ENCODE peak calls at places on chromosomes 11 and 22, in five cellular contexts. One of them, this sample, is unnamed.

GRCh38 chr22:27775087-27775697 is 26.4 kb downstream of the MN1 start:
- DNase-seq in PC-3: no peak
- DNase-seq in dorsolateral prefrontal cortex: no peak
- DNase-seq in effector memory CD4-positive, alpha-beta T cell: no peak
- DNase-seq in K562: no peak
- DNase-seq in this sample: no peak

GRCh38 chr11:134024420-134025085 is 44.3 kb upstream of the JAM3 start:
- DNase-seq in PC-3: peak
- DNase-seq in dorsolateral prefrontal cortex: no peak
- DNase-seq in effector memory CD4-positive, alpha-beta T cell: no peak
- DNase-seq in K562: no peak
- DNase-seq in this sample: no peak

GRCh38 chr22:50531546-50532352 is 1.9 kb upstream of the TYMP start:
- DNase-seq in PC-3: peak
- DNase-seq in dorsolateral prefrontal cortex: no peak
- DNase-seq in effector memory CD4-positive, alpha-beta T cell: peak
- DNase-seq in K562: no peak
- DNase-seq in this sample: peak

GRCh38 chr11:64900263-64900678 is 16.7 kb downstream of the ATG2A start:
- DNase-seq in PC-3: peak
- DNase-seq in dorsolateral prefrontal cortex: no peak
- DNase-seq in effector memory CD4-positive, alpha-beta T cell: peak
- DNase-seq in K562: no peak
- DNase-seq in this sample: no peak

GRCh38 chr11:5891216-5891800 is 1.7 kb upstream of the OR52E5 start:
- DNase-seq in PC-3: peak
- DNase-seq in dorsolateral prefrontal cortex: no peak
- DNase-seq in effector memory CD4-positive, alpha-beta T cell: no peak
- DNase-seq in K562: peak
- DNase-seq in this sample: no peak

GRCh38 chr11:74462009-74462408 is 5.3 kb downstream of the KCNE3 start:
- DNase-seq in PC-3: no peak
- DNase-seq in dorsolateral prefrontal cortex: no peak
- DNase-seq in effector memory CD4-positive, alpha-beta T cell: no peak
- DNase-seq in K562: peak
- DNase-seq in this sample: peak

GRCh38 chr11:121563900-121564822 is 111.4 kb upstream of the SORL1-AS1 start:
- DNase-seq in PC-3: no peak
- DNase-seq in dorsolateral prefrontal cortex: no peak
- DNase-seq in effector memory CD4-positive, alpha-beta T cell: no peak
- DNase-seq in K562: no peak
- DNase-seq in this sample: no peak

GRCh38 chr11:122882809-122883681 is 486 bp downstream of the JHY start:
- DNase-seq in PC-3: peak
- DNase-seq in dorsolateral prefrontal cortex: no peak
- DNase-seq in effector memory CD4-positive, alpha-beta T cell: peak
- DNase-seq in K562: no peak
- DNase-seq in this sample: peak

GRCh38 chr11:26072612-26073011 is 259.3 kb upstream of the ANO3 start:
- DNase-seq in PC-3: no peak
- DNase-seq in dorsolateral prefrontal cortex: no peak
- DNase-seq in effector memory CD4-positive, alpha-beta T cell: no peak
- DNase-seq in K562: no peak
- DNase-seq in this sample: no peak

GRCh38 chr22:19801340-19802000 is 40.9 kb downstream of the TBX1 start:
- DNase-seq in PC-3: no peak
- DNase-seq in dorsolateral prefrontal cortex: no peak
- DNase-seq in effector memory CD4-positive, alpha-beta T cell: no peak
- DNase-seq in K562: no peak
- DNase-seq in this sample: no peak

GRCh38 chr22:22410121-22410520 is 98.4 kb downstream of the ZNF280B start:
- DNase-seq in PC-3: no peak
- DNase-seq in dorsolateral prefrontal cortex: no peak
- DNase-seq in effector memory CD4-positive, alpha-beta T cell: no peak
- DNase-seq in K562: no peak
- DNase-seq in this sample: peak

GRCh38 chr11:85118151-85118550 is 509.0 kb downstream of the DLG2 start:
- DNase-seq in PC-3: peak
- DNase-seq in dorsolateral prefrontal cortex: no peak
- DNase-seq in effector memory CD4-positive, alpha-beta T cell: no peak
- DNase-seq in K562: no peak
- DNase-seq in this sample: no peak

GRCh38 chr11:121555172-121555571 is 102.4 kb upstream of the SORL1-AS1 start:
- DNase-seq in PC-3: no peak
- DNase-seq in dorsolateral prefrontal cortex: no peak
- DNase-seq in effector memory CD4-positive, alpha-beta T cell: no peak
- DNase-seq in K562: no peak
- DNase-seq in this sample: no peak

GRCh38 chr11:30914143-30914762 is 328.1 kb upstream of the MPPED2 start:
- DNase-seq in PC-3: peak
- DNase-seq in dorsolateral prefrontal cortex: peak
- DNase-seq in effector memory CD4-positive, alpha-beta T cell: no peak
- DNase-seq in K562: peak
- DNase-seq in this sample: no peak

GRCh38 chr11:72354356-72355115 is 79.8 kb downstream of the CLPB start:
- DNase-seq in PC-3: peak
- DNase-seq in dorsolateral prefrontal cortex: no peak
- DNase-seq in effector memory CD4-positive, alpha-beta T cell: no peak
- DNase-seq in K562: no peak
- DNase-seq in this sample: no peak

GRCh38 chr22:35592418-35592967 is 24.6 kb downstream of the MB start:
- DNase-seq in PC-3: no peak
- DNase-seq in dorsolateral prefrontal cortex: no peak
- DNase-seq in effector memory CD4-positive, alpha-beta T cell: no peak
- DNase-seq in K562: no peak
- DNase-seq in this sample: no peak

GRCh38 chr22:37165940-37166674 is 16.4 kb upstream of the IL2RB start:
- DNase-seq in PC-3: no peak
- DNase-seq in dorsolateral prefrontal cortex: no peak
- DNase-seq in effector memory CD4-positive, alpha-beta T cell: no peak
- DNase-seq in K562: no peak
- DNase-seq in this sample: no peak

GRCh38 chr22:29479417-29480261 is at the start of gene NEFH:
- DNase-seq in PC-3: no peak
- DNase-seq in dorsolateral prefrontal cortex: peak
- DNase-seq in effector memory CD4-positive, alpha-beta T cell: no peak
- DNase-seq in K562: peak
- DNase-seq in this sample: no peak

GRCh38 chr11:120784566-120785251 is 239.2 kb upstream of the TBCEL start:
- DNase-seq in PC-3: no peak
- DNase-seq in dorsolateral prefrontal cortex: no peak
- DNase-seq in effector memory CD4-positive, alpha-beta T cell: no peak
- DNase-seq in K562: no peak
- DNase-seq in this sample: no peak

GRCh38 chr11:131027501-131027900 is 111.2 kb upstream of the SNX19 start:
- DNase-seq in PC-3: no peak
- DNase-seq in dorsolateral prefrontal cortex: no peak
- DNase-seq in effector memory CD4-positive, alpha-beta T cell: no peak
- DNase-seq in K562: no peak
- DNase-seq in this sample: no peak

GRCh38 chr22:40718250-40719204 is 39.2 kb downstream of the MCHR1 start:
- DNase-seq in PC-3: no peak
- DNase-seq in dorsolateral prefrontal cortex: no peak
- DNase-seq in effector memory CD4-positive, alpha-beta T cell: no peak
- DNase-seq in K562: no peak
- DNase-seq in this sample: no peak

GRCh38 chr11:65041206-65042035 is at the start of gene SAC3D1:
- DNase-seq in PC-3: peak
- DNase-seq in dorsolateral prefrontal cortex: no peak
- DNase-seq in effector memory CD4-positive, alpha-beta T cell: peak
- DNase-seq in K562: peak
- DNase-seq in this sample: no peak

GRCh38 chr22:29716814-29717213 is 3.0 kb upstream of the CABP7 start:
- DNase-seq in PC-3: peak
- DNase-seq in dorsolateral prefrontal cortex: peak
- DNase-seq in effector memory CD4-positive, alpha-beta T cell: no peak
- DNase-seq in K562: peak
- DNase-seq in this sample: peak

GRCh38 chr22:25726241-25726640 is 15.7 kb upstream of the MYO18B start:
- DNase-seq in PC-3: no peak
- DNase-seq in dorsolateral prefrontal cortex: no peak
- DNase-seq in effector memory CD4-positive, alpha-beta T cell: no peak
- DNase-seq in K562: peak
- DNase-seq in this sample: no peak

GRCh38 chr11:91804057-91804456 is 420.6 kb upstream of the FAT3 start:
- DNase-seq in PC-3: peak
- DNase-seq in dorsolateral prefrontal cortex: no peak
- DNase-seq in effector memory CD4-positive, alpha-beta T cell: no peak
- DNase-seq in K562: no peak
- DNase-seq in this sample: no peak

GRCh38 chr11:30454108-30454507 is 131.2 kb downstream of the ARL14EP start:
- DNase-seq in PC-3: no peak
- DNase-seq in dorsolateral prefrontal cortex: no peak
- DNase-seq in effector memory CD4-positive, alpha-beta T cell: no peak
- DNase-seq in K562: no peak
- DNase-seq in this sample: no peak

GRCh38 chr22:41564563-41564962 is 3.8 kb downstream of the CSDC2 start:
- DNase-seq in PC-3: peak
- DNase-seq in dorsolateral prefrontal cortex: no peak
- DNase-seq in effector memory CD4-positive, alpha-beta T cell: no peak
- DNase-seq in K562: no peak
- DNase-seq in this sample: no peak

GRCh38 chr22:43848366-43849171 is 13.7 kb downstream of the SULT4A1 start:
- DNase-seq in PC-3: peak
- DNase-seq in dorsolateral prefrontal cortex: peak
- DNase-seq in effector memory CD4-positive, alpha-beta T cell: no peak
- DNase-seq in K562: no peak
- DNase-seq in this sample: no peak

GRCh38 chr11:104323841-104324240 is 159.9 kb upstream of the PDGFD start:
- DNase-seq in PC-3: peak
- DNase-seq in dorsolateral prefrontal cortex: no peak
- DNase-seq in effector memory CD4-positive, alpha-beta T cell: no peak
- DNase-seq in K562: no peak
- DNase-seq in this sample: no peak

DNA sequence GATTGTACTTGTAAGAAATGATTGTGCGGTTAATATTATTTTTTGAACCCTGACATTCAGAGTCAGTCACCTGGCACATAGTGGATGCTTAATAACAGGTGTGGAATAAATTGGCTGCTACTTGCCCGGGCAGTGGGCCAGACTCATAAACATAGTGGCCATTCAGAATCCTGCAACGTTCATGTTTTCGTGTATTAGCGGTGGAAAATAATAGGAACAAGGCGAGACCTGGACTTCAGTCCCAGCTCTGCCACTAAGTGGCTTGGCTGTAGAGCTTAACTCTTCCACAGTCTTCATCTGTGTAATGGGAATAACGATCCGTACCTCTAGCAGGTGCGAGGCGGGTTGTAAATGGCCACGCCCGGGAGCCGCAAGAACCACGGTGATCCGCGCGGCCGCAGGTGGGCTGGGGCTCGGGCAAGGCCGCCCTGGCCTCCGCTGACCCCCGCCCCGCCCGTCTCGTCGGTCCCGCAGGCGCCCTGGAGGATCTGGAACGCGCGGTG is 761 bp upstream of the TMEM25 start:
- DNase-seq in PC-3: peak
- DNase-seq in dorsolateral prefrontal cortex: no peak
- DNase-seq in effector memory CD4-positive, alpha-beta T cell: no peak
- DNase-seq in K562: no peak
- DNase-seq in this sample: no peak
- H3K27ac ChIP-seq in PC-3: peak
- H3K27ac ChIP-seq in dorsolateral prefrontal cortex: peak
- H3K27ac ChIP-seq in effector memory CD4-positive, alpha-beta T cell: peak
- H3K27ac ChIP-seq in K562: peak
- H3K27ac ChIP-seq in this sample: no peak

GRCh38 chr22:44861245-44861644 is 108.9 kb downstream of the ARHGAP8 start:
- DNase-seq in PC-3: no peak
- DNase-seq in dorsolateral prefrontal cortex: no peak
- DNase-seq in effector memory CD4-positive, alpha-beta T cell: no peak
- DNase-seq in K562: no peak
- DNase-seq in this sample: no peak

GRCh38 chr22:44862281-44862680 is 109.9 kb downstream of the ARHGAP8 start:
- DNase-seq in PC-3: no peak
- DNase-seq in dorsolateral prefrontal cortex: no peak
- DNase-seq in effector memory CD4-positive, alpha-beta T cell: no peak
- DNase-seq in K562: no peak
- DNase-seq in this sample: no peak

GRCh38 chr22:44862981-44863860 is 110.8 kb downstream of the ARHGAP8 start:
- DNase-seq in PC-3: no peak
- DNase-seq in dorsolateral prefrontal cortex: no peak
- DNase-seq in effector memory CD4-positive, alpha-beta T cell: no peak
- DNase-seq in K562: peak
- DNase-seq in this sample: no peak

GRCh38 chr22:44860311-44860710 is 107.9 kb downstream of the ARHGAP8 start:
- DNase-seq in PC-3: no peak
- DNase-seq in dorsolateral prefrontal cortex: no peak
- DNase-seq in effector memory CD4-positive, alpha-beta T cell: no peak
- DNase-seq in K562: no peak
- DNase-seq in this sample: no peak

GRCh38 chr22:44859641-44860040 is 107.3 kb downstream of the ARHGAP8 start:
- DNase-seq in PC-3: no peak
- DNase-seq in dorsolateral prefrontal cortex: no peak
- DNase-seq in effector memory CD4-positive, alpha-beta T cell: no peak
- DNase-seq in K562: no peak
- DNase-seq in this sample: no peak
- H3K27ac ChIP-seq in PC-3: no peak
- H3K27ac ChIP-seq in dorsolateral prefrontal cortex: no peak
- H3K27ac ChIP-seq in effector memory CD4-positive, alpha-beta T cell: no peak
- H3K27ac ChIP-seq in K562: no peak
- H3K27ac ChIP-seq in this sample: no peak

DNA sequence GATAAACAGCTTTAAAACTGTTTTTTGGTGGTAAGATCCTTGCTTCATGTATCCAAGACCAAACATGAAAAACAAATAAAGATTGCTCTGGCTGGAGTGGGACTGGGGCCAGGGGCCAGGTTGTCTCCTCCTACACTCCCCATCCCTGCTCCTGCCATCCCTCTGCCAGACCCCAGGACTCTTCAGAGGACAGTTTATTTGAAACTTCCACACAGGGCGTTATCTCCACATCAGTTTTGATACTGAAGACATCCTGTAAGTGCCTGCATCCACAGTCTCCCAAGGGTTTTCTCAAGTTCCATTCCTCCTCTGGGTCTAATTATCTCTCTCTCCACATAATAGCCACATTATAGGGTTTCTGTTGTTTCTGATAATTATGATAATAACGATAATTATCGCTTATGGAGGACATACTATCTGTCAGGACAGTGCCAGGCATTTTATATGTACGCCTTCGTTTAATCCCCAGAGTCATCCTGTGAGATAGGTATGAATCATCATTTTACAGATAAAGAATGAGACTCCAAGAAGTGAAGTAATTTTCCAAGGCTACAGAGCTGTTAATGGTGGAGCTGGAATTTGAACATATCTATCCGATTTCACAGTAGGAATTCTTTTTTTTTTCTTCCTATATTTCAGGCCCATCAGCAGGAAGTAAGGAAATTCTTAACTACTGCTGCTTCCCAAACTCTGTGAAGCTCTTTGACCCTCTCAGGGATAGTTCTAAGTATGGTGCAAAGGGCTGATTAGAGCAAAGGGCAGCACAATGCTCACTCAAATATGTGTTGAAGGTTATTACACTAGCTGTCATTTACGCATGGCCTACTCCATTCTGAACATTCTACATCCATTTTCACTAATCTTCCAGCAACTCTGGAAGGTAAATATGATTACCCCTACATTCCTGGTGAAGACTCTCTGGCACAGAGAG is 488.0 kb upstream of the CCDC90B start:
- DNase-seq in PC-3: peak
- DNase-seq in dorsolateral prefrontal cortex: no peak
- DNase-seq in effector memory CD4-positive, alpha-beta T cell: no peak
- DNase-seq in K562: no peak
- DNase-seq in this sample: no peak
- H3K27ac ChIP-seq in PC-3: no peak
- H3K27ac ChIP-seq in dorsolateral prefrontal cortex: no peak
- H3K27ac ChIP-seq in effector memory CD4-positive, alpha-beta T cell: no peak
- H3K27ac ChIP-seq in K562: no peak
- H3K27ac ChIP-seq in this sample: no peak

GRCh38 chr11:19672591-19673206 is 39.9 kb upstream of the NAV2 start:
- DNase-seq in PC-3: no peak
- DNase-seq in dorsolateral prefrontal cortex: no peak
- DNase-seq in effector memory CD4-positive, alpha-beta T cell: no peak
- DNase-seq in K562: no peak
- DNase-seq in this sample: no peak
- H3K27ac ChIP-seq in PC-3: no peak
- H3K27ac ChIP-seq in dorsolateral prefrontal cortex: no peak
- H3K27ac ChIP-seq in effector memory CD4-positive, alpha-beta T cell: no peak
- H3K27ac ChIP-seq in K562: no peak
- H3K27ac ChIP-seq in this sample: no peak

This sample was measured in HL-60.